ENCODE peak calls at places on chromosome 2, in eight cellular contexts. Z is endothelial cell; A is stimulated activated naive CD4-positive, alpha-beta T cell; I is hepatic stellate cell; H is activated CD8-positive, alpha-beta T cell treated with anti-CD3 and anti-CD28 coated beads for 36 hours; K is cardiac fibroblast; S is prostate gland; X is hepatocyte. F is an unnamed sample.

GRCh38 chr2:203446780-203447179 is 88.3 kb downstream of the RAPH1 start:
- DNase-seq in Z (no peak), A (no peak), I (no peak), H (no peak), K (no peak), S (no peak), X (no peak), F (no peak)

GRCh38 chr2:164515030-164515429 is 106.3 kb downstream of the GRB14 start:
- DNase-seq in Z (no peak), A (no peak), I (no peak), H (no peak), K (no peak), S (no peak), X (no peak), F (no peak)

GRCh38 chr2:8575810-8576423 is 105.9 kb upstream of the ID2 start:
- DNase-seq in Z (no peak), A (no peak), I (no peak), H (no peak), K (no peak), S (no peak), X (no peak), F (no peak)

GRCh38 chr2:202072226-202072625 is 829 bp upstream of the KIAA2012 start:
- DNase-seq in Z (no peak), A (no peak), I (no peak), H (no peak), K (no peak), S (no peak), X (no peak), F (peak)

GRCh38 chr2:234606906-234607305 is 110.0 kb upstream of the ARL4C start:
- DNase-seq in Z (no peak), A (no peak), I (no peak), H (no peak), K (no peak), S (no peak), X (no peak), F (no peak)

GRCh38 chr2:63861220-63861822 is 19.6 kb downstream of the UGP2 start:
- DNase-seq in Z (peak), A (peak), I (peak), H (peak), K (peak), S (peak), X (peak), F (peak)

GRCh38 chr2:27980242-27980641 is 89.7 kb downstream of the BABAM2 start:
- DNase-seq in Z (no peak), A (no peak), I (no peak), H (no peak), K (no peak), S (no peak), X (no peak), F (no peak)

GRCh38 chr2:71333619-71334018 is 2.0 kb downstream of the ZNF638 start:
- DNase-seq in Z (no peak), A (no peak), I (no peak), H (no peak), K (no peak), S (no peak), X (no peak), F (no peak)

GRCh38 chr2:97701851-97702465 is 11.4 kb upstream of the ZAP70 start:
- DNase-seq in Z (no peak), A (no peak), I (no peak), H (no peak), K (no peak), S (no peak), X (no peak), F (no peak)

GRCh38 chr2:20584637-20585321 is 66.1 kb downstream of the HS1BP3 start:
- DNase-seq in Z (no peak), A (no peak), I (peak), H (no peak), K (peak), S (peak), X (peak), F (peak)

GRCh38 chr2:50596521-50596920 is 435.4 kb downstream of the NRXN1 start:
- DNase-seq in Z (no peak), A (no peak), I (no peak), H (no peak), K (no peak), S (no peak), X (no peak), F (no peak)

F was measured in A549.